ENCODE peak calls at places on chromosome 6, in five cellular contexts. One of them, this sample, is unnamed.

GRCh38 chr6:69735029-69735428 is 61.8 kb downstream of the LMBRD1 start:
- DNase-seq in transverse colon: no peak
- DNase-seq in stomach: no peak
- DNase-seq in esophagus muscularis mucosa: no peak
- DNase-seq in endothelial cell of umbilical vein: no peak
- DNase-seq in this sample: no peak

GRCh38 chr6:1024161-1024560 is 287.7 kb upstream of the FOXQ1 start:
- DNase-seq in transverse colon: no peak
- DNase-seq in stomach: no peak
- DNase-seq in esophagus muscularis mucosa: no peak
- DNase-seq in endothelial cell of umbilical vein: no peak
- DNase-seq in this sample: no peak

GRCh38 chr6:167828325-167828956 is 1.7 kb downstream of the AFDN start:
- DNase-seq in transverse colon: no peak
- DNase-seq in stomach: no peak
- DNase-seq in esophagus muscularis mucosa: no peak
- DNase-seq in endothelial cell of umbilical vein: peak
- DNase-seq in this sample: no peak

GRCh38 chr6:129920103-129920798 is 59.1 kb upstream of the TMEM244 start:
- DNase-seq in transverse colon: no peak
- DNase-seq in stomach: no peak
- DNase-seq in esophagus muscularis mucosa: no peak
- DNase-seq in endothelial cell of umbilical vein: no peak
- DNase-seq in this sample: no peak

GRCh38 chr6:105898286-105898685 is 187.8 kb upstream of the PRDM1 start:
- DNase-seq in transverse colon: peak
- DNase-seq in stomach: no peak
- DNase-seq in esophagus muscularis mucosa: no peak
- DNase-seq in endothelial cell of umbilical vein: no peak
- DNase-seq in this sample: no peak

GRCh38 chr6:134281388-134281787 is 36.5 kb downstream of the SGK1 start:
- DNase-seq in transverse colon: no peak
- DNase-seq in stomach: no peak
- DNase-seq in esophagus muscularis mucosa: no peak
- DNase-seq in endothelial cell of umbilical vein: no peak
- DNase-seq in this sample: no peak

GRCh38 chr6:39812853-39813533 is 20.8 kb downstream of the DAAM2 start:
- DNase-seq in transverse colon: no peak
- DNase-seq in stomach: no peak
- DNase-seq in esophagus muscularis mucosa: no peak
- DNase-seq in endothelial cell of umbilical vein: no peak
- DNase-seq in this sample: no peak

GRCh38 chr6:160221918-160222317 is 36.7 kb downstream of the SLC22A2 start:
- DNase-seq in transverse colon: no peak
- DNase-seq in stomach: no peak
- DNase-seq in esophagus muscularis mucosa: no peak
- DNase-seq in endothelial cell of umbilical vein: no peak
- DNase-seq in this sample: no peak

GRCh38 chr6:38524436-38525145 is 115.1 kb downstream of the BTBD9 start:
- DNase-seq in transverse colon: no peak
- DNase-seq in stomach: no peak
- DNase-seq in esophagus muscularis mucosa: no peak
- DNase-seq in endothelial cell of umbilical vein: peak
- DNase-seq in this sample: no peak

GRCh38 chr6:101163611-101164010 is 229.9 kb upstream of the GRIK2 start:
- DNase-seq in transverse colon: no peak
- DNase-seq in stomach: no peak
- DNase-seq in esophagus muscularis mucosa: no peak
- DNase-seq in endothelial cell of umbilical vein: no peak
- DNase-seq in this sample: no peak

GRCh38 chr6:83113258-83113657 is 45.8 kb downstream of the DOP1A start:
- DNase-seq in transverse colon: no peak
- DNase-seq in stomach: no peak
- DNase-seq in esophagus muscularis mucosa: no peak
- DNase-seq in endothelial cell of umbilical vein: no peak
- DNase-seq in this sample: no peak

GRCh38 chr6:161463061-161463460 is 189.2 kb upstream of the AGPAT4 start:
- DNase-seq in transverse colon: no peak
- DNase-seq in stomach: no peak
- DNase-seq in esophagus muscularis mucosa: no peak
- DNase-seq in endothelial cell of umbilical vein: no peak
- DNase-seq in this sample: no peak

GRCh38 chr6:109318328-109318876 is 63.9 kb downstream of the CD164 start:
- DNase-seq in transverse colon: peak
- DNase-seq in stomach: no peak
- DNase-seq in esophagus muscularis mucosa: no peak
- DNase-seq in endothelial cell of umbilical vein: no peak
- DNase-seq in this sample: no peak

GRCh38 chr6:34227656-34228421 is 8.8 kb upstream of the HMGA1 start:
- DNase-seq in transverse colon: no peak
- DNase-seq in stomach: no peak
- DNase-seq in esophagus muscularis mucosa: no peak
- DNase-seq in endothelial cell of umbilical vein: no peak
- DNase-seq in this sample: no peak

GRCh38 chr6:11374036-11375010 is 141.9 kb upstream of the NEDD9 start:
- DNase-seq in transverse colon: no peak
- DNase-seq in stomach: no peak
- DNase-seq in esophagus muscularis mucosa: no peak
- DNase-seq in endothelial cell of umbilical vein: no peak
- DNase-seq in this sample: no peak
- TF ChIP-seq POLR2AphosphoS5 in transverse colon: no peak
- TF ChIP-seq POLR2AphosphoS5 in stomach: no peak
- TF ChIP-seq POLR2AphosphoS5 in esophagus muscularis mucosa: no peak
- TF ChIP-seq POLR2AphosphoS5 in endothelial cell of umbilical vein: no peak
- TF ChIP-seq POLR2AphosphoS5 in this sample: peak

DNA sequence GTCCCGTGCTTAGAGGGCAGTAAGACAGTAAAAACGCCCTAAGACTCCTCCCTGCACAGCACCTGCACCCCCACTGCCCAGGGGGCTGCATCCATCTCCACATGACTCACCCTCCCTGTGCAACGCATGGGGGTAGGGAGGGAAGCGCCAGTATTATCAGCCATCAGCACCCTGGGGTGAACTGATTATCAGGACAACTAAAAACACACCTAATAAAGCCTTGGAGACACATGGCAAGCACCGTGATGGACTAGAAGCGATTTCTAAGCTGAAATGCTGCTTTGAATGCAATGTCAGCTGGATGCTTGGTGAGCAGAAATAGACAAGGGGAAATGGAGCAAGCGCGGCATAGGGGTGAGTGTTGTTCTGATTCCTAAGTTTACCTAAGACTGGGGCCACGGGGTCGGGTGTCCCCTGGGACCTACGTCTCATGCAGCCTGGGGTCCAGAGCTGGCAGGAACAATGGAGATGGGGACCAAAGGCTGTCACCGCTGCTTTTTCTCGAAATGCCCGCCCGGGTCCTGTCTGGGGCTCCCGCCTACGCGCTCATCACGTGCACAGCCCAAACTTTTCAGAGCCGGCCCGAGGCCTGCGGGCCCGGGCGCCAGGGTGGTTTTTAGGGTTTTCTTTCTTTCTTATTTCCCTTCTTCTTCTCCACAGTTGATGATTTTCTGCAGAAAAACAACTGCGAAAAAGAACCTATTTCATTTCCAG is 702 bp upstream of the TNFAIP3 start:
- DNase-seq in transverse colon: no peak
- DNase-seq in stomach: no peak
- DNase-seq in esophagus muscularis mucosa: no peak
- DNase-seq in endothelial cell of umbilical vein: peak
- DNase-seq in this sample: no peak
- TF ChIP-seq POLR2A in transverse colon: no peak
- TF ChIP-seq POLR2A in stomach: no peak
- TF ChIP-seq POLR2A in esophagus muscularis mucosa: no peak
- TF ChIP-seq POLR2A in endothelial cell of umbilical vein: no peak
- TF ChIP-seq POLR2A in this sample: no peak

GRCh38 chr6:26275663-26276062 is 89.3 kb upstream of the BTN3A2 start:
- DNase-seq in transverse colon: no peak
- DNase-seq in stomach: no peak
- DNase-seq in esophagus muscularis mucosa: no peak
- DNase-seq in endothelial cell of umbilical vein: peak
- DNase-seq in this sample: no peak

GRCh38 chr6:26270903-26271639 is 93.9 kb upstream of the BTN3A2 start:
- DNase-seq in transverse colon: peak
- DNase-seq in stomach: peak
- DNase-seq in esophagus muscularis mucosa: peak
- DNase-seq in endothelial cell of umbilical vein: peak
- DNase-seq in this sample: no peak

GRCh38 chr6:26271640-26272090 is 93.3 kb upstream of the BTN3A2 start:
- DNase-seq in transverse colon: peak
- DNase-seq in stomach: no peak
- DNase-seq in esophagus muscularis mucosa: no peak
- DNase-seq in endothelial cell of umbilical vein: no peak
- DNase-seq in this sample: no peak

GRCh38 chr6:26272171-26272631 is 92.8 kb upstream of the BTN3A2 start:
- DNase-seq in transverse colon: peak
- DNase-seq in stomach: peak
- DNase-seq in esophagus muscularis mucosa: no peak
- DNase-seq in endothelial cell of umbilical vein: no peak
- DNase-seq in this sample: no peak

GRCh38 chr6:26273673-26274595 is 91.1 kb upstream of the BTN3A2 start:
- DNase-seq in transverse colon: no peak
- DNase-seq in stomach: no peak
- DNase-seq in esophagus muscularis mucosa: no peak
- DNase-seq in endothelial cell of umbilical vein: peak
- DNase-seq in this sample: no peak
- TF ChIP-seq POLR2AphosphoS5 in transverse colon: no peak
- TF ChIP-seq POLR2AphosphoS5 in stomach: no peak
- TF ChIP-seq POLR2AphosphoS5 in esophagus muscularis mucosa: no peak
- TF ChIP-seq POLR2AphosphoS5 in endothelial cell of umbilical vein: no peak
- TF ChIP-seq POLR2AphosphoS5 in this sample: no peak

DNA sequence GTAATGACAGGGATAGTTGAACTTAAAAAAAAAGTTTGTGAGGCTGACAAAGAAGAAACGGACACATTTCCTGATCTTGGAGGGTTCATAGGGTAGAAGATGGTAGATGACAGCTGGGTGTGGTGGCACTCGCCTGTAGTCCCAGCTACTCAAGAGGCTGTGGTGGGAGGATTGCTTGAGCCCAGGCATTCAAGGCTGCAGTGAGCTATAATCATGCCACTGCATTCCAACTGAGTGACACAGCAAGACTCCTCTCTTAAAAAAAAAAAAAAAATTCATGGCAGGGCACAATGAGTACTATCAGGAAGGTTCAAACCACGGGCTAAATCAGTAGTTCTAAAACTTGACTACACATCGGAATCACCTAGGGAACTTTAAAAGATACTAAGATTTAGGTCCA is 2.0 kb upstream of the MICA start:
- DNase-seq in transverse colon: peak
- DNase-seq in stomach: peak
- DNase-seq in esophagus muscularis mucosa: no peak
- DNase-seq in endothelial cell of umbilical vein: peak
- DNase-seq in this sample: no peak
- TF ChIP-seq POLR2A in transverse colon: peak
- TF ChIP-seq POLR2A in stomach: no peak
- TF ChIP-seq POLR2A in esophagus muscularis mucosa: no peak
- TF ChIP-seq POLR2A in endothelial cell of umbilical vein: peak
- TF ChIP-seq POLR2A in this sample: no peak

DNA sequence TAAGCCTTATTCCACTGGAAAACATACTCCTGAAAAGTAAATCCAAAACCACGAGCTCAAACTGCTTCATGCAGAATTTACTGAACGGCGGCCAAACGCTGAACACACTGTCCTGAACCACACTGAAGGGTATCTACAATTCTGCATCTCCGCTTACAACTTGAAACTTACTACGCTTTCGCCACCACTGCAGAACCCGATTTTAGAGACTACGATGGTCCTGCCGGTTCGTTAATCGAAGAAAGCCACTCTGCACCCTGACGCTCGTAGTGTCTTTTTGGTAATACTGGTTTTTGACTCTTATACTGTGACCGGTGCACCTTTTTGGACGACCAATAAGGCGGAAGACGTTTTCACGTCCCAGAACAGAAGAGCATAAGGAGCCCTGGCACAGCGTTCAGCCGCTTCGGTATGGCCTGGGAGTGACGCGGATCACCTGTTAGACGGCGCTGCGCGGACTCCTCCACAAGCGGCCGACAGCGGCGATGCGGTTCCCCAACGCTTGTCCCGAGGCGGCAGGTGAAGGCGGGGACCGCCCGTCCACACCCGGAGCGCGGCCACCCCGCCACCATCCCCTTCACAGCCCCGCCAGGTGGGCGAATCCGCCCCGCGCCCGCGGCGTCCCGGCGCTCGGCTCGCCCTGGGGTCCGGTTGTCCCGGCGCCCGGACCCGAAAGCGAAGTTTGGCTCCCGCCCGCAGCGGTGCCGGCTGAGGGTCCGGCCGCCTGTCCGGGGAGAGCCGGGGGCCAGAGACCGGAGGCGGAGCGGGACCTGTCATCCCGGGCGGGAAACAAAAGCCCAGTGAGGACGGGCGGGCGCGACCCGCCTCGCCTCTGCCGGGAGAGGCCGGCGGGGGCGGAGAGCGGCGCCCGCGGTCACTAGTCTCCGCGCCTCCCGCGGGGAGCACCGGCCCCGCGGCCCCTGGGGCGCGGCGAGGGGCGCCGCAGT is 784 bp downstream of the FKBP5 start:
- DNase-seq in transverse colon: peak
- DNase-seq in stomach: peak
- DNase-seq in esophagus muscularis mucosa: no peak
- DNase-seq in endothelial cell of umbilical vein: peak
- DNase-seq in this sample: peak
- TF ChIP-seq POLR2AphosphoS5 in transverse colon: peak
- TF ChIP-seq POLR2AphosphoS5 in stomach: peak
- TF ChIP-seq POLR2AphosphoS5 in esophagus muscularis mucosa: peak
- TF ChIP-seq POLR2AphosphoS5 in endothelial cell of umbilical vein: no peak
- TF ChIP-seq POLR2AphosphoS5 in this sample: no peak

GRCh38 chr6:146879406-146880117 is 280.8 kb downstream of the ADGB start:
- DNase-seq in transverse colon: no peak
- DNase-seq in stomach: no peak
- DNase-seq in esophagus muscularis mucosa: no peak
- DNase-seq in endothelial cell of umbilical vein: no peak
- DNase-seq in this sample: no peak
- TF ChIP-seq POLR2A in transverse colon: no peak
- TF ChIP-seq POLR2A in stomach: no peak
- TF ChIP-seq POLR2A in esophagus muscularis mucosa: no peak
- TF ChIP-seq POLR2A in endothelial cell of umbilical vein: no peak
- TF ChIP-seq POLR2A in this sample: no peak